ENCODE peak calls at places on chromosomes 12 and 14, in ten cellular contexts. P, S, M, U, I, F, R, N, A and K are unnamed samples.

GRCh38 chr14:35044939-35045797 is 904 bp upstream of the FAM177A1 start:
- DNase-seq in P (no peak), S (no peak), M (peak), U (no peak), I (no peak), F (peak), R (no peak), N (no peak), A (no peak), K (no peak)

GRCh38 chr14:71536015-71536535 is 396.2 kb upstream of the RGS6 start:
- DNase-seq in P (no peak), S (no peak), M (no peak), U (no peak), I (no peak), F (no peak), R (no peak), N (no peak), A (no peak), K (no peak)

GRCh38 chr14:103633391-103633790 is 4.4 kb downstream of the KLC1 start:
- DNase-seq in P (no peak), S (no peak), M (no peak), U (no peak), I (no peak), F (no peak), R (no peak), N (no peak), A (no peak), K (no peak)

GRCh38 chr12:2092354-2092753 is 39.6 kb downstream of the CACNA1C start:
- DNase-seq in P (no peak), S (no peak), M (no peak), U (no peak), I (no peak), F (no peak), R (no peak), N (no peak), A (no peak), K (no peak)

GRCh38 chr14:74257988-74258704 is 18.9 kb downstream of the VSX2 start:
- DNase-seq in P (no peak), S (peak), M (no peak), U (no peak), I (no peak), F (no peak), R (no peak), N (peak), A (peak), K (peak)

GRCh38 chr14:102231476-102232347 is 73.3 kb downstream of the MOK start:
- DNase-seq in P (no peak), S (no peak), M (no peak), U (no peak), I (no peak), F (no peak), R (no peak), N (no peak), A (no peak), K (no peak)

GRCh38 chr14:54502602-54503001 is 7.1 kb upstream of the CGRRF1 start:
- DNase-seq in P (no peak), S (no peak), M (no peak), U (no peak), I (no peak), F (peak), R (no peak), N (no peak), A (no peak), K (no peak)

GRCh38 chr12:79677667-79678066 is 13.1 kb downstream of the PAWR start:
- DNase-seq in P (no peak), S (no peak), M (no peak), U (no peak), I (no peak), F (no peak), R (no peak), N (no peak), A (no peak), K (no peak)

GRCh38 chr14:21940887-21941855 is 267.6 kb upstream of the OR4E1 start:
- DNase-seq in P (peak), S (peak), M (peak), U (peak), I (no peak), F (peak), R (no peak), N (peak), A (peak), K (peak)